ENCODE peak calls at places on chromosomes 16 and 17, in five cellular contexts. One of them, this sample, is unnamed.
A peak's percentile ranks its signal among the peaks of the same experiment; 100 is the strongest.

GRCh38 chr16:57527027-57527426 is 9.3 kb downstream of the CCDC102A start:
- DNase-seq in occipital lobe: no peak
- DNase-seq in fibroblast of pulmonary artery: no peak
- DNase-seq in stimulated activated CD8-positive, alpha-beta memory T cell treated with anti-CD3 and anti-CD28 coated beads, Interleukin-4, amount 100 ng/mL, for 1 hour: no peak
- DNase-seq in NCI-H748 treated with DMSO at 0.1 percent for 48 hours: no peak
- DNase-seq in this sample: no peak

GRCh38 chr17:80212109-80212508 is 8.0 kb downstream of the SGSH start:
- DNase-seq in occipital lobe: no peak
- DNase-seq in fibroblast of pulmonary artery: no peak
- DNase-seq in stimulated activated CD8-positive, alpha-beta memory T cell treated with anti-CD3 and anti-CD28 coated beads, Interleukin-4, amount 100 ng/mL, for 1 hour: no peak
- DNase-seq in NCI-H748 treated with DMSO at 0.1 percent for 48 hours: no peak
- DNase-seq in this sample: no peak

GRCh38 chr17:58244958-58245357 is 6.6 kb downstream of the LPO start:
- DNase-seq in occipital lobe: no peak
- DNase-seq in fibroblast of pulmonary artery: no peak
- DNase-seq in stimulated activated CD8-positive, alpha-beta memory T cell treated with anti-CD3 and anti-CD28 coated beads, Interleukin-4, amount 100 ng/mL, for 1 hour: no peak
- DNase-seq in NCI-H748 treated with DMSO at 0.1 percent for 48 hours: no peak
- DNase-seq in this sample: no peak

GRCh38 chr16:1331712-1332617 is 1.5 kb upstream of the BAIAP3 start:
- DNase-seq in occipital lobe: peak; percentile 38
- DNase-seq in fibroblast of pulmonary artery: peak; percentile 84
- DNase-seq in stimulated activated CD8-positive, alpha-beta memory T cell treated with anti-CD3 and anti-CD28 coated beads, Interleukin-4, amount 100 ng/mL, for 1 hour: peak; percentile 34
- DNase-seq in NCI-H748 treated with DMSO at 0.1 percent for 48 hours: peak; percentile 82
- DNase-seq in this sample: peak; percentile 97

GRCh38 chr16:68724797-68725196 is 12.3 kb upstream of the CDH1 start:
- DNase-seq in occipital lobe: no peak
- DNase-seq in fibroblast of pulmonary artery: no peak
- DNase-seq in stimulated activated CD8-positive, alpha-beta memory T cell treated with anti-CD3 and anti-CD28 coated beads, Interleukin-4, amount 100 ng/mL, for 1 hour: no peak
- DNase-seq in NCI-H748 treated with DMSO at 0.1 percent for 48 hours: no peak
- DNase-seq in this sample: no peak

GRCh38 chr16:4192206-4192605 is 49.7 kb downstream of the SRL start:
- DNase-seq in occipital lobe: no peak
- DNase-seq in fibroblast of pulmonary artery: no peak
- DNase-seq in stimulated activated CD8-positive, alpha-beta memory T cell treated with anti-CD3 and anti-CD28 coated beads, Interleukin-4, amount 100 ng/mL, for 1 hour: no peak
- DNase-seq in NCI-H748 treated with DMSO at 0.1 percent for 48 hours: no peak
- DNase-seq in this sample: no peak

GRCh38 chr17:78359216-78359935 is 501 bp downstream of the SOCS3 start:
- DNase-seq in occipital lobe: no peak
- DNase-seq in fibroblast of pulmonary artery: peak; percentile 48
- DNase-seq in stimulated activated CD8-positive, alpha-beta memory T cell treated with anti-CD3 and anti-CD28 coated beads, Interleukin-4, amount 100 ng/mL, for 1 hour: no peak
- DNase-seq in NCI-H748 treated with DMSO at 0.1 percent for 48 hours: no peak
- DNase-seq in this sample: no peak

GRCh38 chr17:75036643-75037268 is 10.0 kb downstream of the ATP5PD start:
- DNase-seq in occipital lobe: peak; percentile 38
- DNase-seq in fibroblast of pulmonary artery: peak; percentile 90
- DNase-seq in stimulated activated CD8-positive, alpha-beta memory T cell treated with anti-CD3 and anti-CD28 coated beads, Interleukin-4, amount 100 ng/mL, for 1 hour: peak; percentile 72
- DNase-seq in NCI-H748 treated with DMSO at 0.1 percent for 48 hours: peak; percentile 41
- DNase-seq in this sample: no peak

GRCh38 chr17:2004435-2004952 is 20.6 kb downstream of the RTN4RL1 start:
- DNase-seq in occipital lobe: no peak
- DNase-seq in fibroblast of pulmonary artery: no peak
- DNase-seq in stimulated activated CD8-positive, alpha-beta memory T cell treated with anti-CD3 and anti-CD28 coated beads, Interleukin-4, amount 100 ng/mL, for 1 hour: no peak
- DNase-seq in NCI-H748 treated with DMSO at 0.1 percent for 48 hours: no peak
- DNase-seq in this sample: no peak

GRCh38 chr17:57810740-57811632 is 38.9 kb downstream of the MRPS23 start:
- DNase-seq in occipital lobe: no peak
- DNase-seq in fibroblast of pulmonary artery: peak; percentile 46
- DNase-seq in stimulated activated CD8-positive, alpha-beta memory T cell treated with anti-CD3 and anti-CD28 coated beads, Interleukin-4, amount 100 ng/mL, for 1 hour: no peak
- DNase-seq in NCI-H748 treated with DMSO at 0.1 percent for 48 hours: peak; percentile 91
- DNase-seq in this sample: no peak

GRCh38 chr17:7613769-7614421 is 802 bp downstream of the FXR2 start:
- DNase-seq in occipital lobe: no peak
- DNase-seq in fibroblast of pulmonary artery: no peak
- DNase-seq in stimulated activated CD8-positive, alpha-beta memory T cell treated with anti-CD3 and anti-CD28 coated beads, Interleukin-4, amount 100 ng/mL, for 1 hour: no peak
- DNase-seq in NCI-H748 treated with DMSO at 0.1 percent for 48 hours: no peak
- DNase-seq in this sample: peak; percentile 30

GRCh38 chr16:19479302-19479721 is 42.6 kb downstream of the GDE1 start:
- DNase-seq in occipital lobe: no peak
- DNase-seq in fibroblast of pulmonary artery: no peak
- DNase-seq in stimulated activated CD8-positive, alpha-beta memory T cell treated with anti-CD3 and anti-CD28 coated beads, Interleukin-4, amount 100 ng/mL, for 1 hour: no peak
- DNase-seq in NCI-H748 treated with DMSO at 0.1 percent for 48 hours: no peak
- DNase-seq in this sample: no peak

GRCh38 chr17:50887705-50888245 is 21.6 kb upstream of the TOB1 start:
- DNase-seq in occipital lobe: no peak
- DNase-seq in fibroblast of pulmonary artery: no peak
- DNase-seq in stimulated activated CD8-positive, alpha-beta memory T cell treated with anti-CD3 and anti-CD28 coated beads, Interleukin-4, amount 100 ng/mL, for 1 hour: no peak
- DNase-seq in NCI-H748 treated with DMSO at 0.1 percent for 48 hours: no peak
- DNase-seq in this sample: no peak

GRCh38 chr17:63843387-63844292 is 1.2 kb upstream of the SMARCD2 start:
- DNase-seq in occipital lobe: no peak
- DNase-seq in fibroblast of pulmonary artery: peak; percentile 93
- DNase-seq in stimulated activated CD8-positive, alpha-beta memory T cell treated with anti-CD3 and anti-CD28 coated beads, Interleukin-4, amount 100 ng/mL, for 1 hour: no peak
- DNase-seq in NCI-H748 treated with DMSO at 0.1 percent for 48 hours: no peak
- DNase-seq in this sample: peak; percentile 94

GRCh38 chr17:58314706-58315015 is 13.9 kb downstream of the TSPOAP1 start:
- DNase-seq in occipital lobe: no peak
- DNase-seq in fibroblast of pulmonary artery: no peak
- DNase-seq in stimulated activated CD8-positive, alpha-beta memory T cell treated with anti-CD3 and anti-CD28 coated beads, Interleukin-4, amount 100 ng/mL, for 1 hour: no peak
- DNase-seq in NCI-H748 treated with DMSO at 0.1 percent for 48 hours: no peak
- DNase-seq in this sample: no peak

GRCh38 chr17:6286239-6286638 is 148.7 kb downstream of the AIPL1 start:
- DNase-seq in occipital lobe: no peak
- DNase-seq in fibroblast of pulmonary artery: no peak
- DNase-seq in stimulated activated CD8-positive, alpha-beta memory T cell treated with anti-CD3 and anti-CD28 coated beads, Interleukin-4, amount 100 ng/mL, for 1 hour: no peak
- DNase-seq in NCI-H748 treated with DMSO at 0.1 percent for 48 hours: peak; percentile 22
- DNase-seq in this sample: no peak

GRCh38 chr17:35089846-35090193 is 26.3 kb upstream of the RFFL start:
- DNase-seq in occipital lobe: no peak
- DNase-seq in fibroblast of pulmonary artery: peak; percentile 38
- DNase-seq in stimulated activated CD8-positive, alpha-beta memory T cell treated with anti-CD3 and anti-CD28 coated beads, Interleukin-4, amount 100 ng/mL, for 1 hour: no peak
- DNase-seq in NCI-H748 treated with DMSO at 0.1 percent for 48 hours: no peak
- DNase-seq in this sample: no peak

GRCh38 chr17:66432996-66433556 is 130.7 kb downstream of the PRKCA start:
- DNase-seq in occipital lobe: no peak
- DNase-seq in fibroblast of pulmonary artery: peak; percentile 43
- DNase-seq in stimulated activated CD8-positive, alpha-beta memory T cell treated with anti-CD3 and anti-CD28 coated beads, Interleukin-4, amount 100 ng/mL, for 1 hour: no peak
- DNase-seq in NCI-H748 treated with DMSO at 0.1 percent for 48 hours: no peak
- DNase-seq in this sample: no peak

GRCh38 chr17:8124350-8125195 is 667 bp upstream of the HES7 start:
- DNase-seq in occipital lobe: no peak
- DNase-seq in fibroblast of pulmonary artery: no peak
- DNase-seq in stimulated activated CD8-positive, alpha-beta memory T cell treated with anti-CD3 and anti-CD28 coated beads, Interleukin-4, amount 100 ng/mL, for 1 hour: no peak
- DNase-seq in NCI-H748 treated with DMSO at 0.1 percent for 48 hours: no peak
- DNase-seq in this sample: peak; percentile 32

GRCh38 chr17:39222866-39223834 is 2.6 kb downstream of the STAC2 start:
- DNase-seq in occipital lobe: no peak
- DNase-seq in fibroblast of pulmonary artery: no peak
- DNase-seq in stimulated activated CD8-positive, alpha-beta memory T cell treated with anti-CD3 and anti-CD28 coated beads, Interleukin-4, amount 100 ng/mL, for 1 hour: no peak
- DNase-seq in NCI-H748 treated with DMSO at 0.1 percent for 48 hours: no peak
- DNase-seq in this sample: no peak

GRCh38 chr16:57347858-57348257 is 10.7 kb upstream of the CCL22 start:
- DNase-seq in occipital lobe: no peak
- DNase-seq in fibroblast of pulmonary artery: no peak
- DNase-seq in stimulated activated CD8-positive, alpha-beta memory T cell treated with anti-CD3 and anti-CD28 coated beads, Interleukin-4, amount 100 ng/mL, for 1 hour: no peak
- DNase-seq in NCI-H748 treated with DMSO at 0.1 percent for 48 hours: no peak
- DNase-seq in this sample: no peak

GRCh38 chr17:32240745-32241144 is 24.9 kb upstream of the RHBDL3 start:
- DNase-seq in occipital lobe: no peak
- DNase-seq in fibroblast of pulmonary artery: peak; percentile 29
- DNase-seq in stimulated activated CD8-positive, alpha-beta memory T cell treated with anti-CD3 and anti-CD28 coated beads, Interleukin-4, amount 100 ng/mL, for 1 hour: no peak
- DNase-seq in NCI-H748 treated with DMSO at 0.1 percent for 48 hours: no peak
- DNase-seq in this sample: no peak

GRCh38 chr16:54985668-54986067 is 55.0 kb downstream of the IRX5 start:
- DNase-seq in occipital lobe: no peak
- DNase-seq in fibroblast of pulmonary artery: no peak
- DNase-seq in stimulated activated CD8-positive, alpha-beta memory T cell treated with anti-CD3 and anti-CD28 coated beads, Interleukin-4, amount 100 ng/mL, for 1 hour: no peak
- DNase-seq in NCI-H748 treated with DMSO at 0.1 percent for 48 hours: no peak
- DNase-seq in this sample: no peak

GRCh38 chr17:48491527-48492273 is 39.1 kb downstream of the HOXB1 start:
- DNase-seq in occipital lobe: no peak
- DNase-seq in fibroblast of pulmonary artery: no peak
- DNase-seq in stimulated activated CD8-positive, alpha-beta memory T cell treated with anti-CD3 and anti-CD28 coated beads, Interleukin-4, amount 100 ng/mL, for 1 hour: no peak
- DNase-seq in NCI-H748 treated with DMSO at 0.1 percent for 48 hours: no peak
- DNase-seq in this sample: no peak

GRCh38 chr16:8295436-8295835 is 294.9 kb downstream of the TMEM114 start:
- DNase-seq in occipital lobe: no peak
- DNase-seq in fibroblast of pulmonary artery: no peak
- DNase-seq in stimulated activated CD8-positive, alpha-beta memory T cell treated with anti-CD3 and anti-CD28 coated beads, Interleukin-4, amount 100 ng/mL, for 1 hour: no peak
- DNase-seq in NCI-H748 treated with DMSO at 0.1 percent for 48 hours: no peak
- DNase-seq in this sample: no peak